ENCODE peak calls at places on chromosomes 7 and 10, in eight cellular contexts. I is A549, G is K562, W is Panc1, A is GM23338, C is HCT116, V is SK-N-SH, B is GM12878. X is an unnamed sample.
A peak's percentile ranks its signal among the peaks of the same experiment; 100 is the strongest.

GRCh38 chr10:29845166-29845565 is 210.4 kb upstream of the SVIL start:
- DNase-seq in W (no peak), A (no peak), B (no peak), C (no peak), G (no peak), V (no peak), I (no peak), X (no peak)

GRCh38 chr7:2497500-2498336 is 21.5 kb upstream of the GRIFIN start:
- DNase-seq in C (no peak), G (no peak), V (no peak), I (no peak), A (no peak), B (no peak), W (no peak), X (no peak)

GRCh38 chr7:50141854-50142253 is 48.8 kb upstream of the ZPBP start:
- DNase-seq in G (no peak), C (peak; percentile 3), W (no peak), I (no peak), A (peak; percentile 18), V (no peak), B (no peak), X (no peak)

GRCh38 chr7:8217200-8218068 is 44.5 kb downstream of the ICA1 start:
- DNase-seq in I (peak; percentile 39), G (peak; percentile 40), W (peak; percentile 57), V (peak; percentile 28), B (peak; percentile 43), C (peak; percentile 54), A (peak; percentile 88), X (peak; percentile 7)

GRCh38 chr7:12053561-12053960 is 157.5 kb upstream of the TMEM106B start:
- DNase-seq in V (no peak), W (no peak), G (no peak), I (no peak), C (no peak), A (no peak), B (no peak), X (no peak)

GRCh38 chr10:55449981-55450380 is 649.0 kb upstream of the PCDH15 start:
- DNase-seq in C (no peak), I (no peak), W (no peak), A (no peak), V (no peak), B (no peak), G (no peak), X (no peak)

GRCh38 chr7:90952649-90952991 is 311.6 kb upstream of the FZD1 start:
- DNase-seq in B (no peak), A (peak; percentile 60), V (no peak), C (no peak), G (no peak), I (no peak), W (no peak), X (no peak)

GRCh38 chr7:23105086-23105643 is 420 bp upstream of the KLHL7 start:
- DNase-seq in A (no peak), G (no peak), B (no peak), C (no peak), V (no peak), W (no peak), I (no peak), X (no peak)

GRCh38 chr10:4704034-4704545 is 121.9 kb upstream of the AKR1E2 start:
- DNase-seq in A (no peak), V (no peak), C (peak; percentile 80), B (no peak), G (no peak), W (peak; percentile 80), I (peak; percentile 18), X (no peak)

GRCh38 chr7:94160719-94161435 is 156.7 kb upstream of the BET1 start:
- DNase-seq in V (no peak), C (no peak), B (peak; percentile 83), G (no peak), A (no peak), W (no peak), I (no peak), X (no peak)

GRCh38 chr7:45460379-45460778 is 113.8 kb upstream of the ADCY1 start:
- DNase-seq in B (no peak), W (no peak), C (no peak), A (no peak), G (no peak), I (no peak), V (no peak), X (no peak)

GRCh38 chr7:108385834-108386422 is 70.3 kb downstream of the NRCAM start:
- DNase-seq in W (no peak), C (no peak), I (no peak), A (no peak), B (no peak), V (no peak), G (no peak), X (no peak)

GRCh38 chr7:38858281-38858884 is 50.6 kb downstream of the VPS41 start:
- DNase-seq in A (no peak), B (no peak), V (no peak), W (peak; percentile 18), I (no peak), C (no peak), G (no peak), X (no peak)

GRCh38 chr7:47671358-47671757 is 89.4 kb upstream of the TNS3 start:
- DNase-seq in C (no peak), A (no peak), V (no peak), I (no peak), B (no peak), G (no peak), W (no peak), X (no peak)

GRCh38 chr7:96417784-96418183 is 95.9 kb upstream of the SLC25A13 start:
- DNase-seq in C (no peak), A (no peak), I (no peak), G (no peak), B (no peak), V (no peak), W (no peak), X (no peak)

GRCh38 chr7:96416599-96416998 is 94.7 kb upstream of the SLC25A13 start:
- DNase-seq in G (no peak), V (peak; percentile 44), A (no peak), W (no peak), B (no peak), C (no peak), I (no peak), X (no peak)

GRCh38 chr7:96415293-96415940 is 93.5 kb upstream of the SLC25A13 start:
- DNase-seq in C (no peak), I (no peak), W (no peak), V (no peak), B (no peak), G (no peak), A (peak; percentile 28), X (no peak)

GRCh38 chr7:96418600-96418999 is 96.7 kb upstream of the SLC25A13 start:
- DNase-seq in G (no peak), A (no peak), V (no peak), C (no peak), W (no peak), I (no peak), B (no peak), X (no peak)

DNA sequence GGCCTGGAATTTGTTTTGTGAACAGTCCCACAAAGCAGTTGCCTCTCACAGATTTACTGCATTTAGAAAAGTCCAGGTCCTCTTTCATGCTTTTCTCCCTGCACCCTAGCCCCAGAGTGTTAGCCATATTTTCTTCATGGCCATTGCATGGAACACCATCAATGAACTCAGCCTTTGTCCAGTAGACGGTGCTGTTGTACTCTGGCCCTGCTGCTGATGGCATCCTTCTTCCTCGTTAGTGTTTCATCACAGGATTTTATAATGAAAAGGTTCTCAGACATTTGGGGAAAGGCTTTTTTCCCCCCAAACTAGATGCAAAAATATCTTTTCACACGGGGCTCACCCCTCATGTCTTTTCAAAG is 93.0 kb upstream of the SLC25A13 start:
- DNase-seq in C (peak; percentile 13), I (no peak), W (peak; percentile 62), A (peak; percentile 70), V (peak; percentile 51), G (peak; percentile 38), B (peak; percentile 7), X (peak; percentile 7)
- TF ChIP-seq REST in C (no peak), I (no peak), W (no peak), A (no peak), V (no peak), G (no peak), B (no peak), X (no peak)

GRCh38 chr7:36205844-36206243 is 52.8 kb downstream of the EEPD1 start:
- DNase-seq in C (no peak), A (no peak), V (no peak), W (no peak), I (no peak), B (no peak), G (no peak), X (no peak)

GRCh38 chr7:36207451-36208291 is 54.6 kb downstream of the EEPD1 start:
- DNase-seq in B (no peak), C (no peak), W (no peak), G (no peak), I (peak; percentile 71), A (no peak), V (peak; percentile 60), X (peak; percentile 11)

GRCh38 chr7:36203081-36203775 is 50.2 kb downstream of the EEPD1 start:
- DNase-seq in W (no peak), B (no peak), C (no peak), G (no peak), I (no peak), A (no peak), V (peak; percentile 67), X (no peak)

GRCh38 chr7:36204044-36204663 is 51.1 kb downstream of the EEPD1 start:
- DNase-seq in C (no peak), B (no peak), V (no peak), I (no peak), G (no peak), A (no peak), W (no peak), X (no peak)

GRCh38 chr7:36205236-36205635 is 52.2 kb downstream of the EEPD1 start:
- DNase-seq in B (no peak), W (no peak), A (no peak), G (no peak), V (no peak), C (no peak), I (no peak), X (no peak)
- TF ChIP-seq REST in B (no peak), W (no peak), A (no peak), G (no peak), V (no peak), C (no peak), I (no peak), X (no peak)

DNA sequence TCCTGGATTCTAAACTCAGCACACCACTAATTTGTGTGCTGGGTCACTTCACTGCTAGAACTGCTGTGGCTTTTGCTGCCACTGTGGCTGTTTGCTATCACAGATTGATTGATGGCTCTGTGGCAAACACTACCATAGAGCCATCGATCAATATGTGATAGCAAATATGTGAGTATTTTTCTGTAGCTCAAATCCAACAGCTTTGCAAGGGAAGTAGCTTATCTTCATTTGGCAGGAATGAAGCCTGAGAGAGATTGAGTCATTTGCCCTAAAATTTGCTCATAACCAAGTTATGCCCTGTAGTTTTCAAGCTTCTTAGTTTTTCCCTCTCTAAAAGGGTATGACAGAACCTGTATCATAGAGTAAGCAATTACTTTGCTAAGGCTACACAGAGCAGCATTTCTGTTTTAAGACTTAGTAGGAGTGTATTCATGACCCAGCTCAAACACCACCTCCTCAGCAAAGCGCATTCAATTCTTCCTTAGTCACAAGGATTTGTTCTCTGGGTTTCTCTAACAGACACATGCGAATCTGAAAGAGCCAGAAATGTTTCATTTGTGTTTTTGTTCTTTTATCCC is 43.1 kb downstream of the MINPP1 start:
- DNase-seq in B (no peak), C (no peak), I (no peak), A (peak; percentile 21), G (no peak), V (no peak), W (peak; percentile 36), X (no peak)
- TF ChIP-seq REST in B (no peak), C (no peak), I (no peak), A (no peak), G (no peak), V (no peak), W (no peak), X (no peak)

GRCh38 chr10:8768341-8768740 is 713.9 kb downstream of the GATA3 start:
- DNase-seq in G (no peak), B (no peak), C (no peak), I (no peak), W (no peak), A (no peak), V (no peak), X (no peak)
- TF ChIP-seq REST in G (no peak), B (no peak), C (no peak), I (no peak), W (no peak), A (no peak), V (no peak), X (no peak)

X was measured in HL-60.